ENCODE peak calls at places on chromosome 3, in ten cellular contexts. M is A549, Q is transverse colon, O is heart right ventricle, N is GM23338, K is cardiac muscle cell, L is endothelial cell of umbilical vein, F is foreskin fibroblast, I is left ventricle myocardium inferior, S is BE2C. E is an unnamed sample.

GRCh38 chr3:184757010-184757651 is 45.3 kb upstream of the MAGEF1 start:
- DNase-seq in M (no peak), Q (peak), O (peak), N (peak), K (peak), L (peak), F (peak), I (peak), S (no peak), E (no peak)

GRCh38 chr3:108089544-108089943 is 1.3 kb downstream of the CD47 start:
- DNase-seq in M (no peak), Q (no peak), O (no peak), N (peak), K (no peak), L (peak), F (no peak), I (no peak), S (no peak), E (no peak)

GRCh38 chr3:126267169-126267975 is 87.0 kb upstream of the ALDH1L1 start:
- DNase-seq in M (peak), Q (peak), O (peak), N (peak), K (peak), L (peak), F (peak), I (peak), S (peak), E (peak)

GRCh38 chr3:148757238-148757930 is 59.7 kb downstream of the AGTR1 start:
- DNase-seq in M (no peak), Q (no peak), O (no peak), N (no peak), K (no peak), L (no peak), F (peak), I (no peak), S (no peak), E (no peak)

GRCh38 chr3:185280572-185281365 is 26.9 kb upstream of the EHHADH start:
- DNase-seq in M (peak), Q (no peak), O (no peak), N (peak), K (peak), L (peak), F (peak), I (no peak), S (peak), E (peak)

GRCh38 chr3:94147039-94147438 is 84.2 kb downstream of the NSUN3 start:
- DNase-seq in M (no peak), Q (no peak), O (no peak), N (peak), K (no peak), L (no peak), F (no peak), I (no peak), S (no peak), E (no peak)

GRCh38 chr3:154244644-154245043 is 79.6 kb downstream of the DHX36 start:
- DNase-seq in M (no peak), Q (no peak), O (peak), N (no peak), K (no peak), L (peak), F (peak), I (no peak), S (no peak), E (no peak)

GRCh38 chr3:115814778-115815380 is 191.6 kb downstream of the GAP43 start:
- DNase-seq in M (peak), Q (peak), O (peak), N (peak), K (peak), L (peak), F (peak), I (peak), S (peak), E (no peak)

GRCh38 chr3:126360046-126360713 is 3.0 kb upstream of the KLF15 start:
- DNase-seq in M (no peak), Q (peak), O (no peak), N (no peak), K (no peak), L (no peak), F (no peak), I (no peak), S (peak), E (no peak)

GRCh38 chr3:18423401-18424212 is 1.5 kb downstream of the SATB1 start:
- DNase-seq in M (no peak), Q (peak), O (peak), N (peak), K (peak), L (peak), F (peak), I (peak), S (no peak), E (no peak)

GRCh38 chr3:48599509-48600285 is 4.6 kb upstream of the COL7A1 start:
- DNase-seq in M (no peak), Q (no peak), O (no peak), N (no peak), K (no peak), L (no peak), F (no peak), I (no peak), S (no peak), E (no peak)

GRCh38 chr3:197694251-197694650 is 42.5 kb downstream of the RUBCN start:
- DNase-seq in M (no peak), Q (no peak), O (no peak), N (no peak), K (no peak), L (no peak), F (no peak), I (no peak), S (no peak), E (no peak)

GRCh38 chr3:36992806-36993325 is at the start of gene EPM2AIP1:
- DNase-seq in M (peak), Q (no peak), O (no peak), N (peak), K (peak), L (no peak), F (no peak), I (no peak), S (peak), E (no peak)

GRCh38 chr3:25572919-25573385 is 91.8 kb downstream of the TOP2B start:
- DNase-seq in M (no peak), Q (no peak), O (no peak), N (no peak), K (no peak), L (no peak), F (no peak), I (no peak), S (no peak), E (no peak)

GRCh38 chr3:195117978-195118581 is 152.9 kb downstream of the XXYLT1 start:
- DNase-seq in M (no peak), Q (peak), O (no peak), N (peak), K (no peak), L (peak), F (no peak), I (no peak), S (no peak), E (no peak)

GRCh38 chr3:16633948-16634347 is 28.7 kb upstream of the DAZL start:
- DNase-seq in M (no peak), Q (no peak), O (no peak), N (no peak), K (no peak), L (no peak), F (no peak), I (no peak), S (no peak), E (no peak)

GRCh38 chr3:195551381-195551978 is 8.4 kb upstream of the PPP1R2 start:
- DNase-seq in M (no peak), Q (no peak), O (peak), N (no peak), K (no peak), L (no peak), F (no peak), I (peak), S (no peak), E (no peak)

GRCh38 chr3:62558549-62559112 is 185.3 kb upstream of the FEZF2 start:
- DNase-seq in M (peak), Q (no peak), O (no peak), N (peak), K (peak), L (peak), F (no peak), I (no peak), S (peak), E (no peak)

GRCh38 chr3:7546219-7546618 is 685.3 kb downstream of the GRM7 start:
- DNase-seq in M (no peak), Q (no peak), O (peak), N (no peak), K (peak), L (peak), F (no peak), I (no peak), S (no peak), E (no peak)

GRCh38 chr3:197309528-197310361 is 11.3 kb upstream of the DLG1 start:
- DNase-seq in M (no peak), Q (no peak), O (no peak), N (peak), K (no peak), L (peak), F (peak), I (no peak), S (no peak), E (peak)

GRCh38 chr3:157088506-157089454 is 71.2 kb downstream of the CCNL1 start:
- DNase-seq in M (peak), Q (peak), O (peak), N (peak), K (peak), L (peak), F (peak), I (peak), S (peak), E (peak)

GRCh38 chr3:32469151-32469874 is 33.3 kb downstream of the CMTM6 start:
- DNase-seq in M (no peak), Q (no peak), O (no peak), N (no peak), K (no peak), L (no peak), F (no peak), I (no peak), S (no peak), E (no peak)

GRCh38 chr3:36906504-36907149 is 38.2 kb downstream of the TRANK1 start:
- DNase-seq in M (no peak), Q (no peak), O (no peak), N (no peak), K (no peak), L (peak), F (peak), I (no peak), S (no peak), E (no peak)

GRCh38 chr3:47408839-47409229 is 28.0 kb downstream of the PTPN23 start:
- DNase-seq in M (no peak), Q (no peak), O (no peak), N (no peak), K (no peak), L (no peak), F (no peak), I (no peak), S (no peak), E (no peak)

DNA sequence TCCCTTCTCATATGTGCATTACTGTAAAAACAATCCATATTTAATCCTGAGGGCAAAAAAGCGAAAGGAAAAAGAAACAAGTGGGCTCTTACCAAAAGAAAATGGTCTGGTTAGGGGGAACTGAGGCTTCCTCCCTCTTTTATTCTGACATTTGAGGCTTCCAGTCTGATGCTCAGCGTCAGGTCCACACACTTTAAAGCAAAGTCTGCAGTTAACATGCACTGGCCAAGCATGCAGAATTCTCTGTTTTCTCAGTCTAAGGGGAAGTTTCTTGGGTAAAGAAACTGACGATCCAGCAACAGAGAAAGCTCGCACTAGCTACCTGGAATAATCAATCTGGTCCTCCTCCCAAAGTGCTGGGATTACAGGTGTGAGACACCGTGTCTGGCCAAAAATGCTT is 36.3 kb upstream of the TRIM59 start:
- DNase-seq in M (peak), Q (no peak), O (no peak), N (no peak), K (no peak), L (peak), F (no peak), I (no peak), S (no peak), E (no peak)
- H3K4me3 ChIP-seq in M (peak), Q (peak), O (peak), N (no peak), K (no peak), L (peak), F (peak), I (peak), S (no peak), E (peak)

DNA sequence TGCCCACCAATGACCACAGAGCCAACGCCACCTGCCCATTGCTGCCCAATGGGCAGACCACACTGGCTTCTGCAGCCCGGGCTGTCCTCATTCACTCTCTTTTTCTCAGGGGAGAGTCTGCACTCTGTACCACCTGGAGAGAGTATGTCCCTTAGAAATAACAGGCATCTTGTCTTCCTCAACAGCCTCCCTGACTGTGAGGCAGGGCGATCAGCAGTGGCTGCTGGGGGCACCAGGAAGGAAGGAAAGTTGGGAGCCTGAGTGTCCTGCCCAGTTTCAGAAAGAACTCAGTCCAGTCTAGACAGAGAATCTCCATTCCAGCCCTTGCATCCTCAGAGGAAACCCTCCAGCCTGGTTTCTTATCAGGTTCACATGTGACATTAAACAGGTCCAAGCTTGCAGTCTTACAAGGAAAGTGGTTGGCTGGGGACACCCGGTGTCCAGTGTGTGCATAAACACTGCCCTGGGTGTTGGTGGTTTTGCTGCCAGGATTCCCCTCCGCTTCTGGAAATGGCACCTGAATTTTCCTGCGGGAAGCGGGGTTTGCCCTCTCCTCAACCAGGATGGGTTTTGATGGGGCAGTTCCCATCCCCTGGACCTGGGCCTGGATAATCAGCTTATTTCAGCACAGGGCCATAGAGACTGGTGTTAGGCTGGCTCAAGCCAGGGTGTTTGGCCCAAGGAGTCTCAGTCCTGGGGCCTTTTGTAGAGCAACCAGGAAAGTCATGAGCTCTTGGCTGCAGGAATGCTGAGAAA is 37.1 kb downstream of the SSUH2 start:
- DNase-seq in M (peak), Q (no peak), O (peak), N (peak), K (peak), L (peak), F (peak), I (peak), S (peak), E (no peak)
- TF ChIP-seq CTCF in M (peak), Q (peak), O (peak), N (peak), K (peak), L (peak), F (peak), I (peak), S (peak), E (peak)

GRCh38 chr3:186785517-186786018 is 2.2 kb downstream of the EIF4A2 start:
- DNase-seq in M (no peak), Q (no peak), O (no peak), N (no peak), K (no peak), L (no peak), F (no peak), I (no peak), S (no peak), E (no peak)

GRCh38 chr3:186783731-186784515 is 546 bp downstream of the EIF4A2 start:
- DNase-seq in M (peak), Q (peak), O (peak), N (peak), K (peak), L (peak), F (peak), I (peak), S (peak), E (no peak)

GRCh38 chr3:186786810-186787375 is 3.5 kb downstream of the EIF4A2 start:
- DNase-seq in M (no peak), Q (no peak), O (no peak), N (no peak), K (no peak), L (no peak), F (no peak), I (no peak), S (no peak), E (no peak)

GRCh38 chr3:186783070-186783730 is at the start of gene EIF4A2:
- DNase-seq in M (peak), Q (peak), O (peak), N (peak), K (peak), L (peak), F (peak), I (peak), S (peak), E (peak)

DNA sequence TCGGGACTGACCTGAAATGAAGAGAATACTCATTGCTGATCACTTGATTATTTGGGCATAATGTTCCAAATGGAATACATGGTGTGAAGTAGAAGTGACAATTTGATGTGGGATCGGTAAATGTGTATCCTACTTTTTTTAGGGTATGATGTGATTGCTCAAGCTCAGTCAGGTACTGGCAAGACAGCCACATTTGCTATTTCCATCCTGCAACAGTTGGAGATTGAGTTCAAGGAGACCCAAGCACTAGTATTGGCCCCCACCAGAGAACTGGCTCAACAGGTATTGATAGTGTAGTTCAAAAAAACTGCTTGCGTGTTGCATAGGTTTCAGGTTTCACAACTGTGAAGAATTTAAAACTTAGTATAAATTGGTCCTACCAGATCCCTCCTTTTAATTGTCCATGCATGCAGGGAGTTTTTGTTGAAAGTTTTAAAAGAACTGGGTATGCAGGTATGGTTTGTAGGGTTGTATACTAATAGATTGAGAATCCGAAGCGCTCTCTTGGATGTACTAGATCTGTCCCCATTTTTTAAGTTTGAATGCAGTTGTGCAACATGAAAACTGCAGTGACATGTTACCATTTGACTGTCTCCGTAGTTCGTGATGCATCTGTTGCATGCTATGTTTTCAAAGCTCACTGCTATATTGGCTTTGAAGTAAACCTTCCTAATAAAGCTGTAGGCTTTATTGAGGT is 1.6 kb downstream of the EIF4A2 start:
- DNase-seq in M (no peak), Q (no peak), O (no peak), N (no peak), K (no peak), L (no peak), F (no peak), I (no peak), S (no peak), E (no peak)
- H3K4me3 ChIP-seq in M (peak), Q (peak), O (peak), N (peak), K (peak), L (peak), F (peak), I (peak), S (peak), E (peak)

DNA sequence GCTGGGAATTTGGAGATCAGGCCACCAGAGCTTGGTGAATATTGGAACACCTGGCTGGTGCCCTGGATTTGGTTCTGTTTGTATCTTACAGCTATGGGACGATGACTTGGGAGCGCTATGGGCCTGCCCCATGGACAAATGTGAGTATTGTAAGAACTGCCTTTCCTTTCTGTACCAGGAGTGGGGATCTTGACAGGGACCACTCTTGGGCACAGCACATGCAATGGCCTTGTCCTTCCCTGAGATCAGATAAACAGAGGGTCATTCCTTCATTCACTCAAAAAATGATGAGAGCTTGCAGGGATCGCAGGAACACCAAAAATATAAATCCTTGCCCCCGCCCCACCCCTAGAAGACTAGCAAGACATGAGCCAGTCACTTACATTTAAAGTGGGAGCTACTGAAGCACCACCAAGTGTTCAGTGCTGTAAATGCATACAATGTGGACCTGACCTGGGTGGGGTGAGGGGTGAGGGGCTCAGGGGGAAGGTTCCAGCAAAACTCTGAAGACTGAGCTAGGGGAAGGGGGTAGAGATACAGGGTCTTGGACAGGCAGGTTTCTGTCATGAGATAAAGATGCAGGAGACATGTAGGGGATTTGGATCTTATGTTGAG is 2.7 kb upstream of the CRELD1 start:
- DNase-seq in M (no peak), Q (no peak), O (no peak), N (no peak), K (no peak), L (no peak), F (no peak), I (no peak), S (no peak), E (no peak)
- TF ChIP-seq CTCF in M (no peak), Q (no peak), O (no peak), N (peak), K (no peak), L (no peak), F (no peak), I (no peak), S (no peak), E (peak)